ENCODE peak calls at places on chromosomes 1 and 21, in seven cellular contexts. Z is omental fat pad; T is left lung; W is naive thymus-derived CD8-positive, alpha-beta T cell; V is Right ventricle myocardium superior; X is CD8-positive, alpha-beta T cell; J is activated naive CD8-positive, alpha-beta T cell treated with anti-CD3 and anti-CD28 coated beads, Interleukin-2, amount 10 ng/mL, durations not matched to agents 7 days and 5 days. R is an unnamed sample.

GRCh38 chr1:168733241-168733640 is 4.2 kb upstream of the DPT start:
- ATAC-seq in Z (no peak), T (no peak), W (no peak), V (no peak), X (no peak), J (no peak), R (no peak)

GRCh38 chr1:183310753-183311465 is 107.3 kb downstream of the NMNAT2 start:
- ATAC-seq in Z (no peak), T (no peak), W (no peak), V (no peak), X (no peak), J (no peak), R (peak)

GRCh38 chr1:185646202-185646683 is 87.9 kb upstream of the HMCN1 start:
- ATAC-seq in Z (peak), T (peak), W (no peak), V (peak), X (no peak), J (no peak), R (peak)

GRCh38 chr1:29094433-29094832 is 29.3 kb downstream of the TMEM200B start:
- ATAC-seq in Z (no peak), T (no peak), W (no peak), V (no peak), X (no peak), J (no peak), R (no peak)

GRCh38 chr1:226778657-226779058 is 39.6 kb upstream of the ITPKB start:
- ATAC-seq in Z (peak), T (peak), W (no peak), V (peak), X (no peak), J (no peak), R (peak)

GRCh38 chr1:157844084-157844830 is 2.6 kb upstream of the CD5L start:
- ATAC-seq in Z (no peak), T (peak), W (no peak), V (peak), X (no peak), J (no peak), R (no peak)

GRCh38 chr1:44646276-44646675 is 28.0 kb downstream of the TMEM53 start:
- ATAC-seq in Z (peak), T (no peak), W (no peak), V (no peak), X (no peak), J (no peak), R (no peak)

GRCh38 chr1:168081373-168082007 is 55.2 kb downstream of the GPR161 start:
- ATAC-seq in Z (peak), T (peak), W (no peak), V (peak), X (no peak), J (no peak), R (peak)

GRCh38 chr1:119116725-119117124 is 23.7 kb downstream of the WARS2 start:
- ATAC-seq in Z (no peak), T (no peak), W (no peak), V (peak), X (no peak), J (no peak), R (no peak)

GRCh38 chr1:197692965-197693364 is 82.3 kb downstream of the DENND1B start:
- ATAC-seq in Z (no peak), T (no peak), W (no peak), V (peak), X (no peak), J (no peak), R (no peak)

GRCh38 chr1:162966608-162967007 is 102.6 kb upstream of the RGS4 start:
- ATAC-seq in Z (no peak), T (no peak), W (no peak), V (no peak), X (no peak), J (no peak), R (no peak)

GRCh38 chr1:15029036-15029435 is 124.5 kb upstream of the TMEM51 start:
- ATAC-seq in Z (no peak), T (no peak), W (no peak), V (no peak), X (no peak), J (no peak), R (no peak)

GRCh38 chr1:245182028-245182427 is 27.2 kb downstream of the KIF26B start:
- ATAC-seq in Z (no peak), T (no peak), W (no peak), V (peak), X (no peak), J (no peak), R (no peak)

GRCh38 chr1:11882814-11883538 is 24.2 kb upstream of the NPPB start:
- ATAC-seq in Z (no peak), T (peak), W (no peak), V (peak), X (no peak), J (peak), R (peak)

GRCh38 chr21:28132713-28133112 is 860.0 kb downstream of the LTN1 start:
- ATAC-seq in Z (no peak), T (no peak), W (no peak), V (no peak), X (no peak), J (no peak), R (no peak)

GRCh38 chr1:184418955-184419733 is 32.3 kb downstream of the C1orf21 start:
- ATAC-seq in Z (no peak), T (peak), W (no peak), V (no peak), X (no peak), J (no peak), R (no peak)

GRCh38 chr1:234844479-234845031 is 234.6 kb upstream of the IRF2BP2 start:
- ATAC-seq in Z (no peak), T (peak), W (peak), V (no peak), X (no peak), J (peak), R (no peak)

GRCh38 chr1:177954076-177954475 is 15.8 kb downstream of the SEC16B start:
- ATAC-seq in Z (no peak), T (peak), W (no peak), V (no peak), X (no peak), J (no peak), R (no peak)